ENCODE peak calls at places on chromosomes 3 and 15, in nine cellular contexts. L is lower lobe of right lung, W is neural progenitor cell, H is neural crest cell, Z is heart left ventricle, X is transverse colon, R is endothelial cell, P is AG09319, I is fibroblast of the aortic adventitia. S is an unnamed sample.

GRCh38 chr15:45349671-45350070 is 28.7 kb downstream of the GATM start:
- DNase-seq in P (no peak), R (no peak), I (no peak), W (no peak), L (no peak), Z (no peak), X (no peak), H (no peak), S (no peak)

GRCh38 chr3:170865209-170866094 is 4.5 kb downstream of the RPL22L1 start:
- DNase-seq in Z (no peak), R (no peak), X (no peak), H (no peak), I (no peak), P (no peak), W (no peak), L (no peak), S (no peak)

GRCh38 chr3:107001635-107002034 is 375.6 kb upstream of the CCDC54 start:
- DNase-seq in Z (no peak), H (no peak), L (no peak), P (no peak), W (no peak), R (no peak), X (no peak), I (no peak), S (no peak)

GRCh38 chr3:177731644-177732268 is 534.5 kb upstream of the TBL1XR1 start:
- DNase-seq in W (no peak), H (no peak), R (no peak), Z (no peak), X (no peak), L (no peak), P (peak; percentile 78), I (peak; percentile 88), S (no peak)

GRCh38 chr3:50637012-50637411 is 20.1 kb downstream of the MAPKAPK3 start:
- DNase-seq in L (no peak), I (no peak), Z (no peak), X (no peak), H (no peak), R (no peak), W (no peak), P (no peak), S (no peak)

GRCh38 chr3:51269466-51269865 is 115.6 kb upstream of the MANF start:
- DNase-seq in W (peak; percentile 11), Z (no peak), X (no peak), I (peak; percentile 51), L (no peak), P (no peak), R (no peak), H (no peak), S (no peak)

GRCh38 chr3:108882762-108883161 is 60.2 kb downstream of the TRAT1 start:
- DNase-seq in Z (no peak), P (no peak), H (no peak), W (no peak), R (no peak), X (no peak), I (no peak), L (no peak), S (no peak)

GRCh38 chr3:53890726-53891499 is 746 bp downstream of the SELENOK start:
- DNase-seq in R (no peak), I (peak; percentile 47), Z (peak; percentile 50), W (peak; percentile 63), P (no peak), H (no peak), X (peak; percentile 54), L (no peak), S (peak; percentile 31)

GRCh38 chr3:49454898-49455681 is 15.0 kb upstream of the DAG1 start:
- DNase-seq in L (no peak), I (no peak), P (no peak), X (no peak), H (no peak), R (peak; percentile 25), Z (peak; percentile 40), W (no peak), S (no peak)

GRCh38 chr3:129605593-129606521 is 619 bp downstream of the PLXND1 start:
- DNase-seq in H (no peak), W (peak; percentile 54), Z (no peak), P (no peak), L (peak; percentile 73), R (no peak), I (peak; percentile 48), X (no peak), S (peak; percentile 65)

GRCh38 chr3:43207628-43208085 is 78.7 kb upstream of the SNRK start:
- DNase-seq in Z (no peak), R (no peak), H (no peak), W (no peak), L (no peak), X (no peak), P (no peak), I (no peak), S (no peak)

GRCh38 chr3:112247351-112247750 is 46.7 kb downstream of the SLC9C1 start:
- DNase-seq in Z (no peak), H (no peak), I (no peak), R (no peak), X (no peak), W (no peak), L (no peak), P (no peak), S (no peak)

GRCh38 chr3:98587654-98588532 is 5.5 kb downstream of the CPOX start:
- DNase-seq in I (peak; percentile 78), R (no peak), W (no peak), P (no peak), H (no peak), Z (no peak), X (no peak), L (no peak), S (no peak)

GRCh38 chr3:23389089-23389488 is 186.0 kb downstream of the UBE2E2 start:
- DNase-seq in X (peak; percentile 44), R (peak; percentile 12), I (no peak), Z (no peak), P (no peak), L (no peak), W (no peak), H (no peak), S (no peak)

DNA sequence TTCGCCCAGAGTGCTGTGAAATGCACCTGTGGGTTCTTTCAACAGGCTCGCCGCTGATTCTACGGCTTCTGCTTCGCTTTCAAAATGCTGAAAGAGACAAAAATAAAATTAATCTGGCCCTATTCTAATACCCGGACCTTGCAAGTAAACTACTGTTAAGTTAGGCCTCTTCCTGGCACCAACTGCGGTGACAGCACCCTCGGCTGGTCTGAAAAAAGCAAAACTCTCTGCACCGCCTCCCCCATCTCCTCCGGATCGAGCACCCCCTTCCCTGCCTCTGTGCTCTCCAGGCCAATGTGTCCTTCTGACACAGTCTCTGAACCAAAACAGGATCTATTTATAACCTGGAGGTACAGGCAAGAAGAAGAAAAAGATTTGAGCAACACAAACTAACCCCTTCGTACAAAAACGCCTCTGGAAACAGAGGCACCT is 1.1 kb downstream of the ATOSA start:
- DNase-seq in W (peak; percentile 59), H (peak; percentile 6), R (peak; percentile 29), Z (peak; percentile 63), I (peak; percentile 64), L (peak; percentile 58), P (no peak), X (peak; percentile 68), S (peak; percentile 58)
- TF ChIP-seq CTCF in W (peak; percentile 21), H (no peak), R (no peak), Z (no peak), I (no peak), L (peak; percentile 10), P (peak; percentile 24), X (no peak), S (no peak)

GRCh38 chr15:26091184-26091583 is 228.1 kb upstream of the ATP10A start:
- DNase-seq in P (no peak), R (no peak), L (no peak), H (no peak), I (no peak), X (no peak), W (no peak), Z (no peak), S (no peak)

GRCh38 chr15:26098801-26099200 is 235.7 kb upstream of the ATP10A start:
- DNase-seq in W (no peak), X (no peak), L (no peak), Z (no peak), I (no peak), H (no peak), R (no peak), P (no peak), S (no peak)

GRCh38 chr15:26101443-26101842 is 238.3 kb upstream of the ATP10A start:
- DNase-seq in L (no peak), W (no peak), I (no peak), Z (no peak), X (no peak), R (no peak), H (no peak), P (no peak), S (no peak)

GRCh38 chr15:26097216-26097615 is 234.1 kb upstream of the ATP10A start:
- DNase-seq in I (no peak), H (no peak), W (no peak), L (no peak), P (no peak), R (no peak), X (no peak), Z (no peak), S (no peak)

DNA sequence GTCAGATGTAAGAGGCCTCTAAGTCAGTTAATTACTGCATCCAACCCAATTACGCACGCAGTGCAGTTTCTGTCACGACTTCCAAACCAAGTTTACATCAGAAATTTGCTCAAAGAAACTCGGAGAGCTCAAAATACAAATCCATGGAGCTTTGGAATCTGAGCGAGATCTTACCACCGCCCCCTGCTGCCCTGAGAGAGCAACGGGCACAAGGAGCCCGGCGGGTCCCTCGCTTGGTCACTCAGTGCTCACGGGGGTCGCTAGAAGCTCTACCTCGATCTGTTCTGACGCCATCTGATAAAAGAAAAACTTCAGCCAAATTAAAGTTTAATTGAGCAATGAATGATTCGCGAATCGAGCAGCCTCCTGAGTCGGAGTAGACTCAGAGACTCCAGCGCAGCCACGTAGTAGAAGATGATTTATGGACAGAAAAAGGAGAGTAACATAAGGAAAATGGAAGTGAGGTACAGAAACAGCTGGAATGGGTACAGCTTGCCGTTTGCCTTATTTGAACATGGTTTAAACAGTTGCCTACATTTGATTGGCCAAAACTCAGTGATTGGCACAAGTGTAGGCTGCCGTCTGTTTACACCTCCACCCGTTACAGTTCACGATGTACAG is 232.7 kb upstream of the ATP10A start:
- DNase-seq in Z (no peak), X (no peak), P (no peak), L (no peak), H (no peak), I (no peak), R (peak; percentile 40), W (peak; percentile 69), S (no peak)
- TF ChIP-seq CTCF in Z (no peak), X (no peak), P (peak; percentile 2), L (no peak), H (peak; percentile 42), I (peak; percentile 31), R (no peak), W (peak; percentile 68), S (no peak)

GRCh38 chr3:181105636-181106035 is 116.1 kb upstream of the DNAJC19 start:
- DNase-seq in X (no peak), R (no peak), L (no peak), H (no peak), W (peak; percentile 54), P (no peak), Z (no peak), I (no peak), S (no peak)

GRCh38 chr3:181103605-181104004 is 114.1 kb upstream of the DNAJC19 start:
- DNase-seq in Z (no peak), X (no peak), L (no peak), R (peak; percentile 27), I (no peak), H (peak; percentile 16), W (peak; percentile 88), P (no peak), S (peak; percentile 15)
- TF ChIP-seq CTCF in Z (no peak), X (no peak), L (no peak), R (peak; percentile 72), I (no peak), H (peak; percentile 64), W (peak; percentile 78), P (no peak), S (peak; percentile 20)

GRCh38 chr3:124786491-124787241 is 56.4 kb downstream of the UMPS start:
- DNase-seq in L (no peak), X (peak; percentile 27), Z (no peak), W (no peak), H (no peak), I (peak; percentile 76), P (no peak), R (no peak), S (no peak)
- TF ChIP-seq CTCF in L (peak; percentile 40), X (peak; percentile 52), Z (peak; percentile 50), W (peak; percentile 28), H (peak; percentile 53), I (peak; percentile 43), P (peak; percentile 31), R (no peak), S (no peak)

S was measured in GM13976.